ENCODE peak calls at places on chromosome 17, in seven cellular contexts. G is Right ventricle myocardium inferior; B is activated T-cell treated with anti-CD3 and anti-CD28 coated beads, Interleukin-2, amount 50 U/mL, for 72 hours; W is left lung; P is activated CD8-positive, alpha-beta memory T cell treated with anti-CD3 and anti-CD28 coated beads, Interleukin-2, amount 10 ng/mL, durations not matched to agents 7 days and 5 days; Z is CD8-positive, alpha-beta T cell; V is upper lobe of right lung. S is an unnamed sample.

GRCh38 chr17:81189670-81190530 is 23.9 kb upstream of the AATK start:
- ATAC-seq in G (no peak), B (no peak), W (peak), P (no peak), Z (no peak), V (peak), S (no peak)

GRCh38 chr17:1643999-1644492 is 1.5 kb downstream of the SCARF1 start:
- ATAC-seq in G (peak), B (no peak), W (peak), P (peak), Z (no peak), V (peak), S (no peak)

GRCh38 chr17:46163316-46163715 is 29.9 kb downstream of the KANSL1 start:
- ATAC-seq in G (no peak), B (no peak), W (peak), P (no peak), Z (no peak), V (peak), S (peak)

GRCh38 chr17:37488009-37488604 is 1.6 kb upstream of the DUSP14 start:
- ATAC-seq in G (peak), B (peak), W (peak), P (no peak), Z (no peak), V (peak), S (peak)

GRCh38 chr17:81418710-81419332 is 23.6 kb downstream of the BAHCC1 start:
- ATAC-seq in G (no peak), B (no peak), W (peak), P (no peak), Z (no peak), V (no peak), S (peak)

GRCh38 chr17:43906951-43907424 is 348 bp downstream of the MPP2 start:
- ATAC-seq in G (peak), B (peak), W (peak), P (no peak), Z (peak), V (no peak), S (no peak)

GRCh38 chr17:969767-970387 is 9.7 kb downstream of the NXN start:
- ATAC-seq in G (no peak), B (no peak), W (peak), P (no peak), Z (no peak), V (peak), S (no peak)

GRCh38 chr17:69523252-69523861 is 108.9 kb downstream of the MAP2K6 start:
- ATAC-seq in G (peak), B (no peak), W (peak), P (peak), Z (no peak), V (peak), S (peak)

GRCh38 chr17:71849783-71850768 is 270.7 kb upstream of the SOX9 start:
- ATAC-seq in G (no peak), B (no peak), W (no peak), P (no peak), Z (no peak), V (no peak), S (no peak)

GRCh38 chr17:5184284-5184683 is 7.4 kb downstream of the ZNF594 start:
- ATAC-seq in G (no peak), B (no peak), W (no peak), P (no peak), Z (peak), V (peak), S (no peak)

GRCh38 chr17:7951143-7951792 is 19.3 kb downstream of the CNTROB start:
- ATAC-seq in G (no peak), B (peak), W (peak), P (peak), Z (no peak), V (peak), S (peak)

GRCh38 chr17:36849871-36850348 is 87.4 kb upstream of the LHX1 start:
- ATAC-seq in G (no peak), B (peak), W (no peak), P (peak), Z (no peak), V (no peak), S (peak)

GRCh38 chr17:59848778-59849177 is 44.0 kb downstream of the TUBD1 start:
- ATAC-seq in G (peak), B (peak), W (peak), P (peak), Z (no peak), V (peak), S (no peak)

GRCh38 chr17:4314179-4314578 is 50.4 kb upstream of the ANKFY1 start:
- ATAC-seq in G (no peak), B (no peak), W (no peak), P (no peak), Z (no peak), V (no peak), S (no peak)

GRCh38 chr17:66963521-66964082 is 905 bp upstream of the CACNG4 start:
- ATAC-seq in G (no peak), B (no peak), W (no peak), P (no peak), Z (no peak), V (no peak), S (no peak)

GRCh38 chr17:15883617-15884111 is 61.3 kb upstream of the ADORA2B start:
- ATAC-seq in G (no peak), B (peak), W (peak), P (no peak), Z (no peak), V (peak), S (peak)

GRCh38 chr17:73209436-73209835 is 16.6 kb downstream of the COG1 start:
- ATAC-seq in G (no peak), B (no peak), W (no peak), P (no peak), Z (no peak), V (no peak), S (peak)

GRCh38 chr17:2060681-2061440 is 6.0 kb downstream of the HIC1 start:
- ATAC-seq in G (peak), B (no peak), W (no peak), P (no peak), Z (no peak), V (no peak), S (no peak)

GRCh38 chr17:65222216-65222738 is 85.1 kb downstream of the RGS9 start:
- ATAC-seq in G (no peak), B (peak), W (no peak), P (no peak), Z (no peak), V (no peak), S (no peak)

GRCh38 chr17:29196784-29197515 is 16.8 kb upstream of the MYO18A start:
- ATAC-seq in G (no peak), B (no peak), W (no peak), P (no peak), Z (no peak), V (peak), S (peak)

GRCh38 chr17:63686138-63686685 is 13.7 kb downstream of the LIMD2 start:
- ATAC-seq in G (no peak), B (peak), W (no peak), P (no peak), Z (no peak), V (no peak), S (no peak)

GRCh38 chr17:40432864-40433528 is 10.3 kb upstream of the IGFBP4 start:
- ATAC-seq in G (peak), B (no peak), W (peak), P (no peak), Z (no peak), V (no peak), S (no peak)

GRCh38 chr17:65698381-65699061 is 137.1 kb upstream of the AXIN2 start:
- ATAC-seq in G (no peak), B (no peak), W (peak), P (no peak), Z (no peak), V (peak), S (no peak)

GRCh38 chr17:12958786-12959185 is 59.0 kb downstream of the ELAC2 start:
- ATAC-seq in G (no peak), B (no peak), W (no peak), P (no peak), Z (no peak), V (no peak), S (no peak)

GRCh38 chr17:34254146-34254545 is 939 bp upstream of the CCL2 start:
- ATAC-seq in G (peak), B (no peak), W (peak), P (no peak), Z (no peak), V (no peak), S (no peak)

GRCh38 chr17:7884581-7885356 is 3.8 kb upstream of the CHD3 start:
- ATAC-seq in G (no peak), B (no peak), W (no peak), P (peak), Z (no peak), V (no peak), S (no peak)

GRCh38 chr17:42541041-42541833 is 5.2 kb downstream of the NAGLU start:
- ATAC-seq in G (no peak), B (peak), W (no peak), P (no peak), Z (peak), V (no peak), S (peak)

GRCh38 chr17:75237100-75238014 is 24.0 kb downstream of the GGA3 start:
- ATAC-seq in G (peak), B (no peak), W (no peak), P (no peak), Z (no peak), V (no peak), S (no peak)

GRCh38 chr17:36017799-36018198 is at the start of gene CCL23:
- ATAC-seq in G (no peak), B (no peak), W (peak), P (no peak), Z (no peak), V (peak), S (no peak)

GRCh38 chr17:49753959-49754391 is 10.0 kb downstream of the FAM117A start:
- ATAC-seq in G (peak), B (no peak), W (no peak), P (no peak), Z (no peak), V (no peak), S (no peak)

GRCh38 chr17:55249861-55250260 is 14.9 kb upstream of the HLF start:
- ATAC-seq in G (no peak), B (no peak), W (no peak), P (no peak), Z (no peak), V (no peak), S (no peak)

GRCh38 chr17:38617074-38617860 is 11.5 kb upstream of the SRCIN1 start:
- ATAC-seq in G (no peak), B (no peak), W (no peak), P (no peak), Z (no peak), V (no peak), S (no peak)

GRCh38 chr17:57902800-57903759 is 52.1 kb downstream of the CUEDC1 start:
- ATAC-seq in G (peak), B (no peak), W (peak), P (no peak), Z (no peak), V (peak), S (peak)